ENCODE peak calls at places on chromosomes 1 and 21, in seven cellular contexts. Q, G, I, H, D, S and P are unnamed samples.

GRCh38 chr1:17438176-17438976 is 1.1 kb downstream of the RCC2 start:
- DNase-seq in S (peak), Q (peak), G (peak), H (no peak), I (peak), D (peak), P (peak)

GRCh38 chr21:44984792-44985440 is 45.1 kb downstream of the SLX9 start:
- DNase-seq in I (no peak), S (no peak), D (no peak), H (no peak), Q (no peak), G (no peak), P (peak)

GRCh38 chr1:197920345-197921117 is 3.4 kb downstream of the LHX9 start:
- DNase-seq in H (no peak), D (no peak), Q (no peak), S (no peak), I (no peak), G (no peak), P (no peak)

GRCh38 chr1:8315573-8316475 is 2.1 kb upstream of the SLC45A1 start:
- DNase-seq in D (no peak), I (no peak), S (no peak), H (no peak), Q (no peak), G (no peak), P (no peak)

GRCh38 chr1:53621144-53621543 is 117.8 kb downstream of the GLIS1 start:
- DNase-seq in H (no peak), G (no peak), Q (peak), S (no peak), D (peak), I (no peak), P (peak)

GRCh38 chr21:33063907-33064622 is 5.9 kb upstream of the OLIG1 start:
- DNase-seq in I (no peak), D (no peak), Q (no peak), S (no peak), H (no peak), G (no peak), P (no peak)

GRCh38 chr1:51916587-51917405 is 38.3 kb upstream of the NRDC start:
- DNase-seq in I (peak), Q (no peak), D (no peak), H (no peak), S (peak), G (no peak), P (no peak)

GRCh38 chr1:208858738-208859137 is 614.6 kb upstream of the PLXNA2 start:
- DNase-seq in D (no peak), H (no peak), I (no peak), G (no peak), S (no peak), Q (no peak), P (no peak)

GRCh38 chr1:158095737-158096335 is 84.9 kb upstream of the CD1D start:
- DNase-seq in D (no peak), Q (no peak), S (peak), I (peak), G (peak), H (no peak), P (no peak)

GRCh38 chr1:245290836-245291235 is 136.1 kb downstream of the KIF26B start:
- DNase-seq in G (no peak), H (no peak), D (no peak), Q (no peak), I (no peak), S (peak), P (no peak)

GRCh38 chr21:36135391-36136094 is 664 bp downstream of the CBR3 start:
- DNase-seq in G (peak), Q (peak), H (no peak), I (peak), D (peak), S (peak), P (peak)

GRCh38 chr1:19909392-19909791 is 14.0 kb downstream of the PLA2G2E start:
- DNase-seq in S (no peak), D (no peak), I (no peak), H (no peak), G (no peak), Q (no peak), P (no peak)

GRCh38 chr1:14924012-14924452 is 229.5 kb upstream of the TMEM51 start:
- DNase-seq in S (peak), I (peak), H (peak), G (peak), Q (peak), D (peak), P (peak)

GRCh38 chr1:119347858-119348257 is 20.7 kb upstream of the HAO2 start:
- DNase-seq in D (no peak), G (no peak), I (no peak), H (no peak), S (no peak), Q (no peak), P (no peak)

GRCh38 chr1:219120625-219121544 is 52.8 kb upstream of the LYPLAL1 start:
- DNase-seq in H (no peak), G (no peak), S (peak), I (peak), Q (no peak), D (no peak), P (peak)

GRCh38 chr1:30286241-30286983 is 437.0 kb downstream of the MATN1 start:
- DNase-seq in I (no peak), G (no peak), Q (no peak), H (no peak), S (no peak), D (no peak), P (no peak)

GRCh38 chr21:46618738-46619369 is 14.0 kb upstream of the S100B start:
- DNase-seq in H (no peak), I (peak), D (no peak), G (no peak), S (no peak), Q (no peak), P (no peak)

GRCh38 chr1:206590025-206590834 is 22.0 kb downstream of the EIF2D start:
- DNase-seq in H (peak), S (peak), D (no peak), G (no peak), I (peak), Q (no peak), P (no peak)

GRCh38 chr1:36966242-36966641 is 68.1 kb downstream of the GRIK3 start:
- DNase-seq in H (no peak), D (no peak), G (no peak), S (peak), Q (no peak), I (no peak), P (no peak)

GRCh38 chr1:236117710-236118109 is 24.6 kb upstream of the GPR137B start:
- DNase-seq in G (no peak), H (no peak), S (no peak), D (no peak), Q (no peak), I (no peak), P (no peak)

GRCh38 chr1:236120725-236121153 is 21.6 kb upstream of the GPR137B start:
- DNase-seq in D (no peak), I (no peak), S (no peak), Q (no peak), H (no peak), G (no peak), P (no peak)

GRCh38 chr1:236122176-236122575 is 20.2 kb upstream of the GPR137B start:
- DNase-seq in S (no peak), I (no peak), Q (no peak), D (no peak), H (no peak), G (no peak), P (no peak)

GRCh38 chr1:236123563-236123962 is 18.8 kb upstream of the GPR137B start:
- DNase-seq in S (no peak), I (no peak), H (no peak), Q (no peak), G (no peak), D (no peak), P (no peak)

GRCh38 chr1:236119935-236120484 is 22.3 kb upstream of the GPR137B start:
- DNase-seq in G (no peak), H (no peak), D (no peak), Q (no peak), I (no peak), S (no peak), P (no peak)
- TF ChIP-seq CTCF in G (no peak), H (no peak), D (no peak), Q (no peak), I (no peak), S (no peak), P (no peak)

GRCh38 chr21:34115160-34115559 is 41.8 kb downstream of the MRPS6 start:
- DNase-seq in H (no peak), G (no peak), I (no peak), Q (no peak), D (no peak), S (no peak), P (no peak)
- TF ChIP-seq CTCF in H (no peak), G (no peak), I (no peak), Q (no peak), D (no peak), S (no peak), P (no peak)

GRCh38 chr1:27521336-27522147 is 31.6 kb upstream of the WASF2 start:
- DNase-seq in H (no peak), D (no peak), S (no peak), Q (no peak), I (no peak), G (no peak), P (peak)

GRCh38 chr1:27520651-27521050 is 30.7 kb upstream of the WASF2 start:
- DNase-seq in H (no peak), I (no peak), Q (no peak), S (no peak), G (no peak), D (no peak), P (no peak)

GRCh38 chr1:27523666-27524020 is 33.7 kb upstream of the WASF2 start:
- DNase-seq in H (no peak), S (no peak), Q (no peak), D (no peak), I (no peak), G (no peak), P (no peak)

GRCh38 chr1:27522860-27523665 is 33.1 kb upstream of the WASF2 start:
- DNase-seq in H (no peak), D (no peak), S (peak), I (no peak), G (peak), Q (no peak), P (no peak)

GRCh38 chr1:27522148-27522859 is 32.3 kb upstream of the WASF2 start:
- DNase-seq in H (no peak), Q (peak), S (no peak), G (no peak), I (no peak), D (no peak), P (peak)
- TF ChIP-seq CTCF in H (no peak), Q (no peak), S (no peak), G (no peak), I (no peak), D (no peak), P (no peak)

DNA sequence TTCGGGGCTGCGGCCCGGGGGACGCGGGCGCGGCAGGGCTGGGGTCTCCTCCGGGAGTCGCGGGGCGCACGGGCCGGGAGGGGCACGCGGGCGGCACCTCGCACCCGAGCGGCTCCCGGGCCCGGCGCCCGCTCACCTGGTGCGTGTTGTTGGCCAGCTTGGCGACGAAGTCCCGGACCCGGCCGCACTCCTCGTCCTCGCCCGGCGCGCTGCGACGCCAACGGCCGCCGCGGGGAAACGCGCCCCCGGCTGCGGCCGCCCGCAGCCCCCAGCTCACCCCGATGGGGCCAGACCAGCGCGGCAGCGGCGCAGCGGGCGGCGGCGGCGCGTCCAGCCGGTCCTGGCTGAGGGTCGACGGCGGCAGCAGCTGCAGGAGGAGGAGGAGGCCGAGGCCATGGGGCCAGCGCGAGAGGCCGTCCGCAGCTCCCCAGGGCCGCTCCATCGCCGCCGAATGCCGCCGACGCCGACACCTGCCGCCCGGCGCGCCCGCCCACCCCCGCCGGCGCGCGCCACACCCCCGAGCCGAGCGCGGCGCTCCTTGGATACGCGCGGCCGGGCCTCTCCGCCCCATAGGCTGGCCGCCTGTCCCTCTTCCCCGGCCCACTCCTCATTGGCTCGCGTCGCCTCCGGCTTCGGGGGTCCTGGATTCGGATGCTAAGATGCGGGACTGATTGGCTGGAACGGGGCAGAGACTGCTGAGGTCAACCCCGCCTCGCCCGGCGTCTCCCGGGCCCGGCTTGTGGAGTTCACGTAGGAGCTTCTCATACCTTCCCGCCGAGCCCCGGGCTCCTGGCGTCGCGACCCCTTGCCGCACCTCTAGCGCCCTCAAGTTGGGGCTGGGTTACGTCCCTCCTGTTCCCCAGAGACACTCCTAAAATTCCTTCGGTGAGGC is at the start of gene SORT1:
- DNase-seq in H (peak), D (peak), I (peak), S (peak), G (peak), Q (peak), P (peak)
- TF ChIP-seq CTCF in H (no peak), D (no peak), I (no peak), S (no peak), G (peak), Q (no peak), P (no peak)

GRCh38 chr1:154353460-154353904 is 28.2 kb downstream of the ATP8B2 start:
- DNase-seq in I (peak), S (peak), H (peak), D (no peak), G (peak), Q (peak), P (no peak)
- TF ChIP-seq CTCF in I (peak), S (peak), H (peak), D (peak), G (peak), Q (peak), P (peak)

GRCh38 chr1:85911742-85912141 is 203.5 kb upstream of the ZNHIT6 start:
- DNase-seq in D (no peak), Q (no peak), I (peak), G (no peak), S (peak), H (peak), P (no peak)
- TF ChIP-seq CTCF in D (no peak), Q (no peak), I (peak), G (peak), S (peak), H (peak), P (no peak)

GRCh38 chr1:4131734-4132133 is 231.7 kb upstream of the C1orf174 start:
- DNase-seq in H (no peak), I (no peak), Q (no peak), D (no peak), S (no peak), G (no peak), P (no peak)
- TF ChIP-seq CTCF in H (no peak), I (no peak), Q (no peak), D (no peak), S (no peak), G (no peak), P (no peak)

GRCh38 chr1:177812144-177812543 is 157.7 kb downstream of the SEC16B start:
- DNase-seq in H (no peak), G (no peak), S (no peak), Q (no peak), I (no peak), D (no peak), P (no peak)

GRCh38 chr1:177812650-177813049 is 157.2 kb downstream of the SEC16B start:
- DNase-seq in G (no peak), Q (no peak), I (no peak), S (no peak), H (no peak), D (no peak), P (no peak)

GRCh38 chr1:177809844-177810243 is 160.0 kb downstream of the SEC16B start:
- DNase-seq in Q (no peak), S (no peak), G (no peak), I (no peak), D (no peak), H (no peak), P (no peak)

GRCh38 chr1:177811461-177811860 is 158.4 kb downstream of the SEC16B start:
- DNase-seq in D (no peak), H (no peak), Q (no peak), G (no peak), I (no peak), S (no peak), P (no peak)
- TF ChIP-seq CTCF in D (no peak), H (no peak), Q (no peak), G (no peak), I (no peak), S (no peak), P (no peak)

DNA sequence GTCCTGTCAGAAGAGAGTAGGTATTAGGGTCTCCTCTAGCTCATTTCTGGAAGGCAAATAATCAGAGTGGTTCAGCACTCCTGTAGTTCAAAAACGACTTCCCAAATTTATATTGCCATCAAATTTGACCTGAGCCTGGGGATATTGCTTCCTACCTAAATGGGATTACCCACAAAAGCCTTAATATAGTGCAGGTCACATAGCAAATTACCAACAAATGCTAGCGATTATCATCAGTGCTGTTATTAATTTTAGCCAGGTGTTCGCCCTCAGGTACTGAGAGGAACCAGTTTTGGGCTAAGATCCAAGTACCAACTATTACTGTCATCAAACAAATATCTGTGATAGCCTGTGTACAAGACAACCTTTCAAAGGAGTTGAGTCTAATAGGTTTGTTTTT is 661.8 kb upstream of the PTBP2 start:
- DNase-seq in S (no peak), I (no peak), Q (no peak), D (no peak), G (no peak), H (no peak), P (no peak)
- TF ChIP-seq CTCF in S (no peak), I (no peak), Q (no peak), D (no peak), G (no peak), H (no peak), P (no peak)